ENCODE peak calls at places on chromosome 12, in four cellular contexts. I is lung, P is fibroblast of the aortic adventitia, L is putamen. W is an unnamed sample.

GRCh38 chr12:25755681-25756260 is 202.7 kb upstream of the LMNTD1 start:
- DNase-seq in I (no peak), P (no peak), L (no peak), W (no peak)

GRCh38 chr12:82757611-82758010 is 70.9 kb downstream of the TMTC2 start:
- DNase-seq in I (no peak), P (peak), L (no peak), W (no peak)

GRCh38 chr12:57192920-57193319 is 23.7 kb upstream of the NXPH4 start:
- DNase-seq in I (no peak), P (no peak), L (no peak), W (no peak)

GRCh38 chr12:50403001-50403440 is 2.3 kb downstream of the LARP4 start:
- DNase-seq in I (no peak), P (no peak), L (no peak), W (no peak)

GRCh38 chr12:30754750-30755394 is at the start of gene CAPRIN2:
- DNase-seq in I (peak), P (peak), L (peak), W (peak)

GRCh38 chr12:12507121-12507520 is 55.5 kb downstream of the DUSP16 start:
- DNase-seq in I (no peak), P (no peak), L (no peak), W (no peak)

GRCh38 chr12:38123566-38124246 is 192.9 kb upstream of the ALG10B start:
- DNase-seq in I (no peak), P (no peak), L (no peak), W (no peak)

GRCh38 chr12:102427542-102427923 is 52.8 kb downstream of the IGF1 start:
- DNase-seq in I (no peak), P (peak), L (no peak), W (no peak)

GRCh38 chr12:77685112-77685511 is 145.6 kb upstream of the NAV3 start:
- DNase-seq in I (peak), P (peak), L (peak), W (peak)

GRCh38 chr12:1993871-1994371 is 10.3 kb downstream of the DCP1B start:
- DNase-seq in I (no peak), P (peak), L (no peak), W (no peak)

GRCh38 chr12:107352347-107353081 is 259.2 kb upstream of the CRY1 start:
- DNase-seq in I (no peak), P (no peak), L (no peak), W (no peak)

GRCh38 chr12:122982963-122983788 is 2.7 kb downstream of the ARL6IP4 start:
- DNase-seq in I (no peak), P (no peak), L (no peak), W (no peak)

GRCh38 chr12:52661668-52662067 is 9.7 kb upstream of the KRT2 start:
- DNase-seq in I (no peak), P (no peak), L (no peak), W (no peak)

GRCh38 chr12:57242691-57243454 is 8.1 kb downstream of the STAC3 start:
- DNase-seq in I (no peak), P (peak), L (no peak), W (peak)

GRCh38 chr12:10847701-10848100 is 1.6 kb downstream of the PRR4 start:
- DNase-seq in I (no peak), P (no peak), L (no peak), W (no peak)

GRCh38 chr12:3035815-3036702 is 41.1 kb upstream of the TSPAN9 start:
- DNase-seq in I (no peak), P (peak), L (peak), W (no peak)

GRCh38 chr12:132404435-132404855 is 75.1 kb upstream of the GALNT9 start:
- DNase-seq in I (no peak), P (no peak), L (no peak), W (no peak)

GRCh38 chr12:12392428-12392827 is 35.5 kb downstream of the BORCS5 start:
- DNase-seq in I (no peak), P (peak), L (no peak), W (no peak)

GRCh38 chr12:90250766-90251165 is 542.1 kb upstream of the ATP2B1 start:
- DNase-seq in I (no peak), P (peak), L (no peak), W (no peak)

W was measured in WTC11.